ENCODE peak calls at places on chromosomes 13 and 19, in seven cellular contexts. H, J, R, S, N, T and E are unnamed samples.

GRCh38 chr19:41405776-41406175 is 8.2 kb downstream of the BCKDHA start:
- DNase-seq in H (no peak), J (no peak), R (no peak), S (no peak), N (no peak), T (no peak), E (no peak)

GRCh38 chr19:7515471-7516226 is at the start of gene ZNF358:
- DNase-seq in H (no peak), J (peak; percentile 78), R (peak; percentile 73), S (peak; percentile 75), N (peak; percentile 72), T (peak; percentile 50), E (peak; percentile 95)

GRCh38 chr19:43594710-43595604 is 977 bp downstream of the IRGQ start:
- DNase-seq in H (peak; percentile 53), J (peak; percentile 11), R (peak; percentile 71), S (no peak), N (peak; percentile 51), T (peak; percentile 76), E (peak; percentile 89)

GRCh38 chr13:27375686-27376326 is 48.6 kb upstream of the GTF3A start:
- DNase-seq in H (no peak), J (no peak), R (peak; percentile 73), S (no peak), N (peak; percentile 74), T (peak; percentile 59), E (peak; percentile 32)

GRCh38 chr13:107203146-107203847 is 635.4 kb upstream of the ARGLU1 start:
- DNase-seq in H (no peak), J (no peak), R (no peak), S (no peak), N (peak; percentile 1), T (peak; percentile 29), E (peak; percentile 17)

GRCh38 chr13:36344173-36344572 is 2.0 kb downstream of the SPART start:
- DNase-seq in H (no peak), J (no peak), R (peak; percentile 39), S (no peak), N (peak; percentile 80), T (peak; percentile 26), E (no peak)

GRCh38 chr13:92354583-92354982 is 872.0 kb upstream of the GPC6 start:
- DNase-seq in H (no peak), J (no peak), R (no peak), S (no peak), N (no peak), T (no peak), E (no peak)

GRCh38 chr19:45195764-45196163 is 17.2 kb downstream of the BLOC1S3 start:
- DNase-seq in H (no peak), J (no peak), R (peak; percentile 87), S (no peak), N (peak; percentile 58), T (no peak), E (no peak)

GRCh38 chr19:34712606-34713261 is 21.3 kb upstream of the ZNF181 start:
- DNase-seq in H (no peak), J (peak; percentile 16), R (peak; percentile 76), S (peak; percentile 25), N (peak; percentile 81), T (peak; percentile 90), E (no peak)

GRCh38 chr19:32543107-32543900 is 37.7 kb upstream of the PDCD5 start:
- DNase-seq in H (no peak), J (no peak), R (peak; percentile 72), S (no peak), N (no peak), T (peak; percentile 29), E (no peak)